ENCODE peak calls at places on chromosomes 2 and 18, in five cellular contexts. X, T, R, M and A are unnamed samples.

GRCh38 chr18:31246460-31246859 is 71.5 kb upstream of the DSG1 start:
- DNase-seq in X (no peak), T (no peak), R (no peak), M (no peak), A (no peak)

GRCh38 chr18:31041346-31042067 is 1.0 kb downstream of the DSC3 start:
- DNase-seq in X (no peak), T (no peak), R (peak), M (no peak), A (peak)

GRCh38 chr2:30862054-30862651 is 54.9 kb upstream of the CAPN13 start:
- DNase-seq in X (peak), T (peak), R (no peak), M (peak), A (peak)

GRCh38 chr2:96374211-96374951 is 38.8 kb downstream of the NCAPH start:
- DNase-seq in X (no peak), T (no peak), R (no peak), M (no peak), A (no peak)

GRCh38 chr2:60336442-60337141 is 216.9 kb downstream of the BCL11A start:
- DNase-seq in X (no peak), T (no peak), R (no peak), M (no peak), A (no peak)

GRCh38 chr18:23710068-23710527 is 20.8 kb downstream of the LAMA3 start:
- DNase-seq in X (no peak), T (no peak), R (no peak), M (no peak), A (no peak)

GRCh38 chr2:211133766-211134165 is 577.4 kb downstream of the CPS1 start:
- DNase-seq in X (no peak), T (no peak), R (no peak), M (no peak), A (no peak)

GRCh38 chr2:19673213-19673791 is 228.5 kb downstream of the TTC32 start:
- DNase-seq in X (no peak), T (no peak), R (no peak), M (no peak), A (no peak)

GRCh38 chr2:179981085-179981484 is 26.0 kb downstream of the CWC22 start:
- DNase-seq in X (no peak), T (peak), R (no peak), M (peak), A (no peak)

GRCh38 chr18:57466307-57466706 is 31.1 kb downstream of the ONECUT2 start:
- DNase-seq in X (no peak), T (no peak), R (no peak), M (no peak), A (no peak)

GRCh38 chr2:207621640-207622039 is 3.6 kb downstream of the METTL21A start:
- DNase-seq in X (no peak), T (no peak), R (no peak), M (no peak), A (peak)

GRCh38 chr2:235642446-235643107 is 148.7 kb downstream of the AGAP1 start:
- DNase-seq in X (no peak), T (no peak), R (no peak), M (no peak), A (no peak)

GRCh38 chr2:203891474-203891873 is 23.9 kb downstream of the CTLA4 start:
- DNase-seq in X (peak), T (no peak), R (no peak), M (no peak), A (no peak)

GRCh38 chr2:88857951-88858406 is 166.5 kb downstream of the RPIA start:
- DNase-seq in X (no peak), T (no peak), R (no peak), M (no peak), A (peak)

GRCh38 chr2:198441876-198442275 is 637.5 kb downstream of the PLCL1 start:
- DNase-seq in X (no peak), T (no peak), R (no peak), M (peak), A (no peak)

GRCh38 chr18:76771132-76771824 is 51.1 kb upstream of the ZNF236 start:
- DNase-seq in X (no peak), T (no peak), R (no peak), M (no peak), A (no peak)

GRCh38 chr2:105384216-105384615 is 14.6 kb downstream of the FHL2 start:
- DNase-seq in X (no peak), T (no peak), R (peak), M (no peak), A (no peak)

GRCh38 chr2:216877085-216877484 is 17.2 kb upstream of the TNP1 start:
- DNase-seq in X (no peak), T (no peak), R (no peak), M (no peak), A (no peak)

GRCh38 chr2:16773080-16773713 is 107.6 kb upstream of the CYRIA start:
- DNase-seq in X (no peak), T (peak), R (no peak), M (peak), A (peak)

GRCh38 chr2:64179582-64180321 is 35.5 kb upstream of the PELI1 start:
- DNase-seq in X (no peak), T (no peak), R (no peak), M (no peak), A (peak)

GRCh38 chr2:181203916-181204315 is 223.5 kb downstream of the UBE2E3 start:
- DNase-seq in X (no peak), T (no peak), R (no peak), M (no peak), A (no peak)

GRCh38 chr2:85326406-85326945 is 1.3 kb downstream of the TGOLN2 start:
- DNase-seq in X (peak), T (no peak), R (no peak), M (no peak), A (peak)

GRCh38 chr18:9578306-9578705 is 36.1 kb downstream of the PPP4R1 start:
- DNase-seq in X (no peak), T (no peak), R (no peak), M (no peak), A (no peak)

GRCh38 chr18:36531636-36532035 is 234.1 kb downstream of the FHOD3 start:
- DNase-seq in X (no peak), T (no peak), R (no peak), M (no peak), A (no peak)

GRCh38 chr2:19670303-19670702 is 231.5 kb downstream of the TTC32 start:
- DNase-seq in X (no peak), T (no peak), R (no peak), M (no peak), A (no peak)

GRCh38 chr2:18911416-18911815 is 322.0 kb upstream of the NT5C1B start:
- DNase-seq in X (no peak), T (no peak), R (no peak), M (no peak), A (no peak)

GRCh38 chr2:129008881-129009554 is 690.4 kb upstream of the HS6ST1 start:
- DNase-seq in X (no peak), T (no peak), R (peak), M (no peak), A (no peak)